ENCODE peak calls at places on chromosomes 12 and 14, in six cellular contexts. Y is activated CD8-positive, alpha-beta T cell treated with anti-CD3 and anti-CD28 coated beads for 36 hours; B is Right ventricle myocardium inferior; R is T-cell; N is hippocampal formation; X is COR-L47. P is an unnamed sample.
A peak's percentile ranks its signal among the peaks of the same experiment; 100 is the strongest.

GRCh38 chr14:66228267-66228970 is 257.8 kb upstream of the CCDC196 start:
- DNase-seq in Y (peak; percentile 43), B (no peak), R (no peak), N (no peak), X (no peak), P (no peak)

GRCh38 chr12:6532927-6533652 is 1.2 kb upstream of the GAPDH start:
- DNase-seq in Y (peak; percentile 59), B (peak; percentile 78), R (no peak), N (peak; percentile 84), X (peak; percentile 33), P (no peak)

GRCh38 chr12:90234455-90234854 is 525.8 kb upstream of the ATP2B1 start:
- DNase-seq in Y (no peak), B (no peak), R (no peak), N (no peak), X (no peak), P (no peak)

GRCh38 chr12:79634957-79635471 is 55.8 kb downstream of the PAWR start:
- DNase-seq in Y (no peak), B (no peak), R (no peak), N (no peak), X (no peak), P (no peak)

GRCh38 chr12:92078167-92079053 is 67.2 kb downstream of the BTG1 start:
- DNase-seq in Y (no peak), B (no peak), R (no peak), N (no peak), X (no peak), P (no peak)

GRCh38 chr14:105061428-105062047 is 3.7 kb downstream of the GPR132 start:
- DNase-seq in Y (peak; percentile 85), B (peak; percentile 86), R (peak; percentile 32), N (no peak), X (no peak), P (no peak)

GRCh38 chr14:66120402-66120801 is 365.8 kb upstream of the CCDC196 start:
- DNase-seq in Y (no peak), B (no peak), R (no peak), N (no peak), X (no peak), P (no peak)

GRCh38 chr12:107992870-107993451 is 136.1 kb upstream of the WSCD2 start:
- DNase-seq in Y (peak; percentile 14), B (no peak), R (no peak), N (no peak), X (peak; percentile 4), P (no peak)

GRCh38 chr14:104678901-104679705 is 10.3 kb upstream of the INF2 start:
- DNase-seq in Y (no peak), B (peak; percentile 48), R (no peak), N (peak; percentile 55), X (no peak), P (no peak)

GRCh38 chr14:95524706-95525512 is 8.5 kb upstream of the SYNE3 start:
- DNase-seq in Y (no peak), B (no peak), R (no peak), N (no peak), X (no peak), P (no peak)

GRCh38 chr12:109165599-109165998 is 49.2 kb downstream of the ACACB start:
- DNase-seq in Y (no peak), B (no peak), R (no peak), N (no peak), X (no peak), P (no peak)

GRCh38 chr12:64608901-64609542 is 1.3 kb upstream of the RASSF3 start:
- DNase-seq in Y (peak; percentile 66), B (no peak), R (peak; percentile 13), N (no peak), X (no peak), P (no peak)

GRCh38 chr14:62462996-62463395 is 582.3 kb downstream of the KCNH5 start:
- DNase-seq in Y (no peak), B (no peak), R (no peak), N (no peak), X (no peak), P (no peak)

GRCh38 chr12:87074801-87075200 is 818.6 kb upstream of the MGAT4C start:
- DNase-seq in Y (no peak), B (no peak), R (no peak), N (no peak), X (no peak), P (no peak)

GRCh38 chr12:53431187-53431586 is 7.5 kb downstream of the AMHR2 start:
- DNase-seq in Y (no peak), B (no peak), R (no peak), N (no peak), X (no peak), P (no peak)

GRCh38 chr12:56374726-56375597 is 12.3 kb upstream of the APOF start:
- DNase-seq in Y (no peak), B (no peak), R (no peak), N (no peak), X (no peak), P (no peak)

GRCh38 chr14:92610849-92611271 is 97.3 kb downstream of the RIN3 start:
- DNase-seq in Y (no peak), B (no peak), R (no peak), N (no peak), X (no peak), P (no peak)

GRCh38 chr12:11568762-11569478 is 80.6 kb upstream of the ETV6 start:
- DNase-seq in Y (no peak), B (no peak), R (no peak), N (no peak), X (no peak), P (no peak)

GRCh38 chr14:69964841-69965240 is 85.6 kb downstream of the SMOC1 start:
- DNase-seq in Y (no peak), B (no peak), R (no peak), N (no peak), X (no peak), P (no peak)

GRCh38 chr14:58829594-58829993 is 191.8 kb downstream of the DACT1 start:
- DNase-seq in Y (no peak), B (no peak), R (no peak), N (no peak), X (peak; percentile 25), P (no peak)

GRCh38 chr12:132178801-132179401 is 34.6 kb downstream of the NOC4L start:
- DNase-seq in Y (peak; percentile 60), B (peak; percentile 57), R (peak; percentile 60), N (no peak), X (peak; percentile 48), P (no peak)

GRCh38 chr14:71468701-71469100 is 463.5 kb upstream of the RGS6 start:
- DNase-seq in Y (no peak), B (no peak), R (no peak), N (peak; percentile 54), X (no peak), P (no peak)

GRCh38 chr14:51554339-51554920 is 97.3 kb upstream of the FRMD6 start:
- DNase-seq in Y (no peak), B (no peak), R (no peak), N (no peak), X (no peak), P (no peak)

GRCh38 chr14:91149462-91149861 is 35.6 kb downstream of the DGLUCY start:
- DNase-seq in Y (no peak), B (peak; percentile 22), R (no peak), N (peak; percentile 30), X (no peak), P (no peak)